ENCODE peak calls at places on chromosomes 3 and 15, in six cellular contexts. One of them, this sample, is unnamed.

GRCh38 chr3:69306239-69307185 is 79.4 kb downstream of the FRMD4B start:
- DNase-seq in Daoy: peak; percentile 70
- DNase-seq in ELR: peak; percentile 80
- DNase-seq in NCI-H1105 treated with DMSO at 0.1 percent for 48 hours: peak; percentile 28
- DNase-seq in midbrain: peak; percentile 85
- DNase-seq in NCI-H2171: peak; percentile 15
- DNase-seq in this sample: peak; percentile 54

GRCh38 chr3:63364909-63365308 is 86.8 kb downstream of the SYNPR start:
- DNase-seq in Daoy: no peak
- DNase-seq in ELR: peak; percentile 15
- DNase-seq in NCI-H1105 treated with DMSO at 0.1 percent for 48 hours: peak; percentile 2
- DNase-seq in midbrain: peak; percentile 5
- DNase-seq in NCI-H2171: peak; percentile 2
- DNase-seq in this sample: no peak

GRCh38 chr3:81490541-81491288 is 270.7 kb downstream of the GBE1 start:
- DNase-seq in Daoy: peak; percentile 66
- DNase-seq in ELR: peak; percentile 85
- DNase-seq in NCI-H1105 treated with DMSO at 0.1 percent for 48 hours: peak; percentile 75
- DNase-seq in midbrain: peak; percentile 74
- DNase-seq in NCI-H2171: peak; percentile 45
- DNase-seq in this sample: peak; percentile 65

GRCh38 chr3:67875338-67875737 is 220.9 kb upstream of the SUCLG2 start:
- DNase-seq in Daoy: peak; percentile 3
- DNase-seq in ELR: peak; percentile 54
- DNase-seq in NCI-H1105 treated with DMSO at 0.1 percent for 48 hours: no peak
- DNase-seq in midbrain: no peak
- DNase-seq in NCI-H2171: no peak
- DNase-seq in this sample: no peak

GRCh38 chr3:185353225-185353624 is 9.7 kb upstream of the MAP3K13 start:
- DNase-seq in Daoy: no peak
- DNase-seq in ELR: no peak
- DNase-seq in NCI-H1105 treated with DMSO at 0.1 percent for 48 hours: no peak
- DNase-seq in midbrain: no peak
- DNase-seq in NCI-H2171: no peak
- DNase-seq in this sample: no peak

GRCh38 chr3:15711281-15711680 is 86.5 kb downstream of the ANKRD28 start:
- DNase-seq in Daoy: no peak
- DNase-seq in ELR: no peak
- DNase-seq in NCI-H1105 treated with DMSO at 0.1 percent for 48 hours: no peak
- DNase-seq in midbrain: no peak
- DNase-seq in NCI-H2171: no peak
- DNase-seq in this sample: no peak

GRCh38 chr3:16011376-16011775 is 163.1 kb upstream of the GALNT15 start:
- DNase-seq in Daoy: no peak
- DNase-seq in ELR: peak; percentile 47
- DNase-seq in NCI-H1105 treated with DMSO at 0.1 percent for 48 hours: no peak
- DNase-seq in midbrain: no peak
- DNase-seq in NCI-H2171: no peak
- DNase-seq in this sample: no peak

GRCh38 chr3:146817705-146818104 is 212.6 kb upstream of the PLSCR5 start:
- DNase-seq in Daoy: peak; percentile 1
- DNase-seq in ELR: peak; percentile 69
- DNase-seq in NCI-H1105 treated with DMSO at 0.1 percent for 48 hours: peak; percentile 73
- DNase-seq in midbrain: no peak
- DNase-seq in NCI-H2171: peak; percentile 10
- DNase-seq in this sample: no peak

GRCh38 chr3:50340404-50341329 is at the start of gene RASSF1:
- DNase-seq in Daoy: no peak
- DNase-seq in ELR: peak; percentile 79
- DNase-seq in NCI-H1105 treated with DMSO at 0.1 percent for 48 hours: no peak
- DNase-seq in midbrain: no peak
- DNase-seq in NCI-H2171: no peak
- DNase-seq in this sample: peak; percentile 46

GRCh38 chr3:149393355-149394165 is 16.1 kb upstream of the TM4SF1 start:
- DNase-seq in Daoy: peak; percentile 81
- DNase-seq in ELR: peak; percentile 87
- DNase-seq in NCI-H1105 treated with DMSO at 0.1 percent for 48 hours: peak; percentile 69
- DNase-seq in midbrain: peak; percentile 32
- DNase-seq in NCI-H2171: peak; percentile 1
- DNase-seq in this sample: no peak

GRCh38 chr3:139533781-139534443 is 5.6 kb downstream of the RBP1 start:
- DNase-seq in Daoy: peak; percentile 89
- DNase-seq in ELR: peak; percentile 14
- DNase-seq in NCI-H1105 treated with DMSO at 0.1 percent for 48 hours: peak; percentile 55
- DNase-seq in midbrain: no peak
- DNase-seq in NCI-H2171: peak; percentile 58
- DNase-seq in this sample: no peak

GRCh38 chr15:48802867-48803266 is 8.0 kb downstream of the CEP152 start:
- DNase-seq in Daoy: peak; percentile 82
- DNase-seq in ELR: peak; percentile 94
- DNase-seq in NCI-H1105 treated with DMSO at 0.1 percent for 48 hours: no peak
- DNase-seq in midbrain: no peak
- DNase-seq in NCI-H2171: no peak
- DNase-seq in this sample: no peak

GRCh38 chr15:86162172-86162591 is 82.5 kb downstream of the AGBL1 start:
- DNase-seq in Daoy: no peak
- DNase-seq in ELR: no peak
- DNase-seq in NCI-H1105 treated with DMSO at 0.1 percent for 48 hours: no peak
- DNase-seq in midbrain: no peak
- DNase-seq in NCI-H2171: no peak
- DNase-seq in this sample: no peak

GRCh38 chr15:76153241-76154197 is 93.7 kb downstream of the TMEM266 start:
- DNase-seq in Daoy: no peak
- DNase-seq in ELR: no peak
- DNase-seq in NCI-H1105 treated with DMSO at 0.1 percent for 48 hours: no peak
- DNase-seq in midbrain: no peak
- DNase-seq in NCI-H2171: peak; percentile 67
- DNase-seq in this sample: no peak

GRCh38 chr3:132417695-132418520 is 606 bp downstream of the DNAJC13 start:
- DNase-seq in Daoy: peak; percentile 78
- DNase-seq in ELR: peak; percentile 91
- DNase-seq in NCI-H1105 treated with DMSO at 0.1 percent for 48 hours: peak; percentile 63
- DNase-seq in midbrain: peak; percentile 62
- DNase-seq in NCI-H2171: peak; percentile 31
- DNase-seq in this sample: peak; percentile 22

GRCh38 chr15:50463423-50464358 is 39.5 kb downstream of the USP8 start:
- DNase-seq in Daoy: no peak
- DNase-seq in ELR: peak; percentile 5
- DNase-seq in NCI-H1105 treated with DMSO at 0.1 percent for 48 hours: no peak
- DNase-seq in midbrain: no peak
- DNase-seq in NCI-H2171: peak; percentile 15
- DNase-seq in this sample: no peak

GRCh38 chr15:34271493-34271892 is 46.7 kb downstream of the EMC4 start:
- DNase-seq in Daoy: peak; percentile 14
- DNase-seq in ELR: peak; percentile 54
- DNase-seq in NCI-H1105 treated with DMSO at 0.1 percent for 48 hours: no peak
- DNase-seq in midbrain: no peak
- DNase-seq in NCI-H2171: no peak
- DNase-seq in this sample: no peak

GRCh38 chr3:38000242-38000916 is 9.8 kb downstream of the VILL start:
- DNase-seq in Daoy: no peak
- DNase-seq in ELR: no peak
- DNase-seq in NCI-H1105 treated with DMSO at 0.1 percent for 48 hours: no peak
- DNase-seq in midbrain: no peak
- DNase-seq in NCI-H2171: no peak
- DNase-seq in this sample: no peak

This sample was measured in activated T-cell treated with anti-CD3 and anti-CD28 coated beads for 4 hours.